ENCODE peak calls at places on chromosomes 16 and 17, in ten cellular contexts. V is cardiac muscle cell; Z is stimulated activated CD4-positive, alpha-beta T cell treated with anti-CD3 and anti-CD28 coated beads, Interleukin-4, amount 100 ng/mL, for 24 hours; C is hepatocyte; P is EL; Y is GM13977; I is NCI-H2081; T is iris pigment epithelial cell; E is WTC11; J is ascending aorta. B is an unnamed sample.
A peak's percentile ranks its signal among the peaks of the same experiment; 100 is the strongest.

GRCh38 chr16:27718767-27719445 is 169.0 kb downstream of the KATNIP start:
- DNase-seq in T (no peak), Y (no peak), C (no peak), E (no peak), I (no peak), J (no peak), Z (no peak), V (no peak), P (no peak), B (no peak)

GRCh38 chr16:87963400-87963799 is 12.2 kb downstream of the BANP start:
- DNase-seq in E (no peak), P (peak; percentile 88), V (peak; percentile 84), T (peak; percentile 85), Y (no peak), Z (peak; percentile 79), J (no peak), I (no peak), C (no peak), B (no peak)

GRCh38 chr16:3509470-3509928 is 8.7 kb downstream of the CLUAP1 start:
- DNase-seq in Y (no peak), T (peak; percentile 50), E (no peak), P (no peak), C (no peak), V (no peak), J (no peak), I (no peak), Z (peak; percentile 69), B (peak; percentile 49)

GRCh38 chr16:8867483-8868271 is 1.1 kb downstream of the CARHSP1 start:
- DNase-seq in P (peak; percentile 38), V (no peak), E (no peak), I (peak; percentile 21), C (peak; percentile 54), Z (no peak), J (no peak), T (no peak), Y (peak; percentile 62), B (peak; percentile 62)

GRCh38 chr17:45429338-45430005 is 3.2 kb downstream of the ARHGAP27 start:
- DNase-seq in E (peak; percentile 54), Y (no peak), V (no peak), J (no peak), C (peak; percentile 69), Z (no peak), I (no peak), T (no peak), P (no peak), B (peak; percentile 64)

GRCh38 chr17:42072323-42073187 is 22.2 kb upstream of the C17orf113 start:
- DNase-seq in T (no peak), E (peak; percentile 52), J (no peak), Z (no peak), P (no peak), C (peak; percentile 69), I (no peak), Y (no peak), V (no peak), B (peak; percentile 48)

GRCh38 chr16:87549627-87550509 is 52.4 kb upstream of the JPH3 start:
- DNase-seq in E (no peak), Y (no peak), I (no peak), Z (no peak), J (no peak), V (no peak), P (no peak), C (no peak), T (no peak), B (no peak)

GRCh38 chr17:42087736-42088705 is 10.3 kb downstream of the ZNF385C start:
- DNase-seq in Z (no peak), V (no peak), E (no peak), P (no peak), C (no peak), Y (no peak), J (no peak), T (no peak), I (no peak), B (no peak)

GRCh38 chr16:49601541-49601940 is 227.9 kb downstream of the C16orf78 start:
- DNase-seq in C (no peak), P (no peak), J (peak; percentile 39), E (no peak), Z (no peak), V (no peak), Y (no peak), T (no peak), I (no peak), B (peak; percentile 16)

GRCh38 chr16:26569793-26570192 is 496.9 kb upstream of the C16orf82 start:
- DNase-seq in T (no peak), Z (no peak), C (peak; percentile 48), V (no peak), J (no peak), Y (no peak), E (peak; percentile 36), I (no peak), P (no peak), B (no peak)

GRCh38 chr17:34624767-34625389 is 45.5 kb downstream of the TMEM132E start:
- DNase-seq in E (no peak), P (no peak), V (peak; percentile 7), T (no peak), Z (no peak), I (no peak), Y (no peak), J (no peak), C (no peak), B (no peak)

GRCh38 chr16:10387378-10387681 is 1.5 kb downstream of the ATF7IP2 start:
- DNase-seq in T (no peak), V (no peak), E (no peak), J (no peak), Z (no peak), P (no peak), Y (no peak), C (no peak), I (no peak), B (no peak)

GRCh38 chr16:8655184-8655717 is 19.2 kb upstream of the ABAT start:
- DNase-seq in E (peak; percentile 57), I (no peak), Y (peak; percentile 57), P (peak; percentile 44), V (peak; percentile 27), T (peak; percentile 60), J (no peak), C (peak; percentile 58), Z (peak; percentile 35), B (peak; percentile 40)

GRCh38 chr17:38751144-38751802 is 1.3 kb upstream of the PSMB3 start:
- DNase-seq in I (peak; percentile 59), T (no peak), E (no peak), Y (no peak), V (peak; percentile 40), P (peak; percentile 49), J (no peak), Z (no peak), C (peak; percentile 26), B (no peak)

GRCh38 chr16:47258874-47259461 is 115.2 kb upstream of the NETO2 start:
- DNase-seq in Y (peak; percentile 12), J (no peak), T (peak; percentile 25), Z (no peak), I (no peak), E (peak; percentile 29), V (peak; percentile 42), C (no peak), P (peak; percentile 24), B (no peak)

GRCh38 chr16:89391-90302 is 11.6 kb downstream of the MPG start:
- DNase-seq in C (no peak), Z (no peak), T (no peak), V (no peak), J (no peak), E (no peak), Y (no peak), I (no peak), P (no peak), B (no peak)